ENCODE peak calls at places on chromosome 3, in seven cellular contexts. Z is endothelial cell of umbilical vein, S is fibroblast of pulmonary artery, D is A549, M is PC-9, E is cardiac fibroblast, W is hepatocyte. U is an unnamed sample.

GRCh38 chr3:48919215-48920138 is 835 bp downstream of the ARIH2 start:
- DNase-seq in Z (peak), S (peak), D (peak), M (peak), E (peak), W (peak), U (peak)

GRCh38 chr3:138197058-138197457 is 10.0 kb downstream of the ARMC8 start:
- DNase-seq in Z (peak), S (peak), D (no peak), M (no peak), E (peak), W (peak), U (peak)

GRCh38 chr3:65878831-65879230 is 159.9 kb downstream of the MAGI1 start:
- DNase-seq in Z (no peak), S (no peak), D (no peak), M (no peak), E (no peak), W (no peak), U (no peak)

GRCh38 chr3:129004639-129005295 is 3.7 kb downstream of the EFCC1 start:
- DNase-seq in Z (peak), S (no peak), D (no peak), M (no peak), E (no peak), W (no peak), U (no peak)

GRCh38 chr3:16059081-16059537 is 115.4 kb upstream of the GALNT15 start:
- DNase-seq in Z (no peak), S (no peak), D (no peak), M (no peak), E (peak), W (no peak), U (peak)

GRCh38 chr3:174101244-174101643 is 703.7 kb downstream of the NLGN1 start:
- DNase-seq in Z (no peak), S (no peak), D (no peak), M (peak), E (no peak), W (no peak), U (no peak)

GRCh38 chr3:2247831-2248230 is 149.2 kb downstream of the CNTN4 start:
- DNase-seq in Z (no peak), S (no peak), D (no peak), M (no peak), E (no peak), W (peak), U (no peak)

GRCh38 chr3:190631295-190631694 is 117.4 kb downstream of the IL1RAP start:
- DNase-seq in Z (no peak), S (no peak), D (no peak), M (no peak), E (no peak), W (no peak), U (no peak)

GRCh38 chr3:127371338-127371737 is 83.5 kb upstream of the PRR20G start:
- DNase-seq in Z (no peak), S (no peak), D (no peak), M (no peak), E (no peak), W (no peak), U (no peak)

GRCh38 chr3:119912220-119912619 is 130.3 kb downstream of the NR1I2 start:
- DNase-seq in Z (no peak), S (no peak), D (no peak), M (no peak), E (no peak), W (no peak), U (no peak)

GRCh38 chr3:59074764-59075163 is 24.9 kb upstream of the CFAP20DC start:
- DNase-seq in Z (no peak), S (no peak), D (no peak), M (no peak), E (no peak), W (no peak), U (no peak)
- H3K4me3 ChIP-seq in Z (no peak), S (no peak), D (no peak), M (no peak), E (no peak), W (no peak), U (no peak)

DNA sequence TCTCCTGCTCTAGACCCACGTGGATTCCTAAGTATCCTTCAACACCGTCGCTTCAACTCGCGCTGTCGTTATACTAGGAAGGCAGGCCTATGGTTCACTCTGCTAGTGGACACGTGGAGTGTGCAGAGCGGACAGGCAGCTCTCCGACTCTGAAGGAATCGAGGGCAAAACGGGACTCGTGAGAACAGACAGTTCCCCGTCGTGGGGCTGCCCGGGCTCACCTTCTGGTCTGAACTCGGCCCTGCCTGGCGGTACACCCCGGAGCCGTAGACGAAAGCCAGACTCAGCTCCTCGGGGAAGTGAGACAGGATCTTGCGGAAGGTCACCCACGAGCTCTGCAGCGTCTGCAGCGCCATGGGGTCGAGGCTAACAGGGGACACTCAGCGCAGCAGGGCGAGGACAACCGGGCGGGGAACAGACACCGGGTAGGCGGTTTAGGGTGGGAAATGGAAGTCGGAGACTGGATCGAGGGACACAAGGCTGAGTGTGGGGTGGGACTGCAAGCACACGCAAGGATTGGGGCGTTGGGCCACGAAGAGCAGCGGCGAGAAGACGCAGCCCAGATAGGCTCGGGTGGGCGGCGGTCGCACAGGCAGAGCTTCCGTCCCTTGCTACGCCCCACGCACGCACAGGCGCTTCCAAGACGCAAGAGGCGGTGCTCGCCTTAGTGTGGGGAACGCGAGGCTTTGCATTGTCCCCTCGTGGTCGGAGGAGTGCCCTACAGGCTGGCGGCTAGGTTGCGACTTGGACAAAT is at the start of gene TAMM41:
- DNase-seq in Z (peak), S (peak), D (peak), M (peak), E (peak), W (peak), U (peak)
- TF ChIP-seq CTCF in Z (peak), S (peak), D (peak), M (peak), E (peak), W (peak), U (peak)

DNA sequence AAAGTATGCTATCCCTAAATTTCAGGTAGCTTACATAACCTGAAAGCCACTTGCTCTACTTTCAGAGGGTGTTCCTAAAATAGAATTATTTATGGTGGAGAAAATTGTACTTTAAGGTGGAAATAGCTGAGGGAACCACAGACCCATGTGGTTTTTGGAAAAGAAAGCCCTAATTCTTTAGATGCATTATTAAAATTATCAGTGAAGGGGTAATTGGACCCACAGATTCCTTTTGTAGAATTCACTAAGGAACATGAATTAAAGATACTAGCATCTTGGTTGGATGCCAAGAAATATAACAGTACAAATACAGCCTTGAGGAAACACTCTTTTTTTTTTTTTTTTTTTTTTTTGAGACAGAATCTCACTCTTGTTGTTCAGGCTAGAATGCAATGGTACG is 37.8 kb downstream of the DPPA2 start:
- DNase-seq in Z (no peak), S (no peak), D (no peak), M (no peak), E (peak), W (no peak), U (peak)
- H3K4me3 ChIP-seq in Z (no peak), S (no peak), D (no peak), M (no peak), E (no peak), W (no peak), U (no peak)

DNA sequence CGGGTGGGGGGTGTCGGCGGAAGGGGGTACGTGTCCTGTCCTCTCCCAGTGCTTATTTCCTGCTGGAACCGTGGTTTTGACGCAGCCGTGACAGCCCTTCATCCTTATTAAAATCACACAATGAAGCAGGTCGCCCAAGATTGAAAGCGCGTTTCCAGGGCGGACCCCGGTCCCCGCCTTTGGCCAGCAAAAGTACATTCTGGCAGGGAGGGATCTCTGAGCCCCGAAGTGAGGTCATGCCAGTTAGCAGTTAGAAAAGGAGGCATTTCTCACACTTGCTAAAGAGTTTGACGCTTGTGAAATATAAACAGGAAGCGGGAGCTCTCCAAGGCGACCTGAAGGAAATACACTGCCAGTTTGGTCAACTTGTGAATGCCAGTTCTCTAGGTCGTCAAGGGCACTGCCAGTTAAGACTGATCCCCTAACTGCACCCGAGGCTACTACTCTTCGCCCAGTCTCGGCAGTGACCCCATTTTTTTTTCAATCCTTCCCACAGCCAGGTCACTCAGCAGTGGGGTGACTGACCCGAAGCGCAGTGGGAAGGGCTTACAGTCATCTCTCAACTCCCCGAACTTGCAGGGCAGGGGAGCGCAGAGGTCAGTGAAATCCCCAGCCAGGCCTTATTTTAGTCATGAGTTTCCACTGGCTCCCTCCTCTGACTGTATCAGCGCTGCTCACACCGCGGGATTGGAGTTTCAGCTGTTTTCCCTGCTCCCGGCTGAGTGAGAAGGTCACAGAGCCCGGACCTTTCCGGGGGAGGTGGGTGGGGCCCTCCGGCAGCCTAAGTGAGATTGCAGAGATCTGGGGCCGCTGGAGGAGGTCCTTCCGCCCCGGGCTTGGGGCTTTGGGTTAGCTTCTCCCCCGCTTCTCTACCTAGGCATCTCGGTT is 2.0 kb upstream of the BHLHE40 start:
- DNase-seq in Z (peak), S (peak), D (peak), M (peak), E (peak), W (peak), U (peak)
- TF ChIP-seq CTCF in Z (no peak), S (peak), D (no peak), M (no peak), E (no peak), W (peak), U (peak)

DNA sequence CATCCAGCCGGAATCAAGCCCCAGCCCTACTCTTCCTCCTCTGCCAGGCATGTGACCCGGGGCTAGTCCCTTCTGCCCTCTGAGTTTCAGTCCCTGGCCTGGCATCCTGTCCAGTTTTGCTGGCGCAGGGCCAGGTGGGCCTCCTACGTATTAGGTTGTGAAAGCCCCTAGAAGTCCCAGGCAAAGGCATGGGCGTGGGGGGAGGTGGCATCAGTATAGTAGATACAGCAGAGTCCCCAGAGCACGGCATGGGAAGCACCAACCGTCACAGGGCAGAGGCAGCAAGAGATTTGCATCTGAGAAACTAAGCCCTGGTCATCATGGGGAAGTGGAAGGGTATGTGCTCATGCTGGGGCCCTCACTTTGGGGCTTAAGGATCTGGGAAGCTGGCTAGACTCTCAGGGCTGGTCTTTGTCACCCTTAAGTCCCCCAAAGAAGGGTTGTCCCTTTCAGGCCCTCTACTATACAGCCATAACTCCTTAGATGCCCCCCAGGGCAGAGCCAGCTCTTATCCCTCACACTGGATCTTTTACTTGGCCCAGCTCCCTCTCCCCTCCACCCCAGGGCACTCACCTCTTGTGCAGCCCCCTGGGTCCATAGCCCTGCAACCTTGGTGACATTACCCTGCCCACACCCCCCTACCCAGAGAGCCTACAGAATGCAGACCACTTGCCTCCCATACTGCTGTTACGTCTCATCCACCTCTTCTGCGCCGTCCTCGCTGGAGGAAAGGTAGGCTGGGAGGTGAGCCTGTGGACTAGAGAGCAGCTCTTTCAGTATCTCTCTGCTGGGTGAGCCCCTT is 11.3 kb downstream of the NBEAL2 start:
- DNase-seq in Z (no peak), S (no peak), D (no peak), M (no peak), E (no peak), W (no peak), U (no peak)
- H3K4me3 ChIP-seq in Z (no peak), S (no peak), D (no peak), M (no peak), E (no peak), W (no peak), U (no peak)

GRCh38 chr3:172290457-172290856 is 157.8 kb downstream of the GHSR start:
- DNase-seq in Z (peak), S (no peak), D (no peak), M (no peak), E (no peak), W (no peak), U (no peak)
- TF ChIP-seq CTCF in Z (no peak), S (no peak), D (no peak), M (no peak), E (no peak), W (no peak), U (no peak)

DNA sequence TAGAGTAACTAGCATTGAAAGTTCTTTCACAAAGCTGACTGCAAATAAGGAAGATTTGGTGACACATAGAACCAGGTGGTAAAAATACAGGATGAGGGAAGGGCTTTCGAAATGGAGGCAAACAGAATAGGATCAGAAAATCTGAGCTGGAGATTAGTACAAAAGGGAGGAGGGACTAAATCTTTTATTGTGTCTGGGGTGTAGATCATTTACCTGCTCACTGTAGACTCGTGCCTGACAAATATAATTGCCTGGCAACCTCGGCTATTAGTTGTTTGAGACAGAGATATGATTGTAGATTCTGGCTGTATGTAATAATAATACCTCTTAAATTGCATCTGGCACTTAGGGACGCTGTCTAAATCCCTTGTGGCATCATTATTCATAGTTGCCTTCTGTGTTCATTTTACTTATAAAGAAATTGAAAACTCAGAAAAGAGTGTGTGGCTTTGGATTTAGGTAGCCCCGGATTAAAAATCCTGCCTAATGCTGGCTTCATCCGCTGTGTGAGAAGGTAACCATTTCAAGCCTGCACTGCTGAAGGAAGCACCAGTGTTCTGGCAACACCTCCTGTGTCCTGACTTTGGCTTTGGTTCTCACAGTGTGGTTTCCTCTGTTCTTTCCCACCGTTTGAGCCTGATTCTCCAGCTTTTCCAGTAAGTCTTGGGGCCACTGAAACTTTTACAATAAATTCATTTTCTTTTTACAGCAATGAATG is 25.0 kb upstream of the GPR160 start:
- DNase-seq in Z (no peak), S (no peak), D (no peak), M (no peak), E (no peak), W (peak), U (no peak)
- H3K4me3 ChIP-seq in Z (no peak), S (no peak), D (no peak), M (no peak), E (no peak), W (no peak), U (no peak)

GRCh38 chr3:188349276-188349962 is 195.5 kb downstream of the LPP start:
- DNase-seq in Z (no peak), S (peak), D (no peak), M (no peak), E (peak), W (no peak), U (no peak)
- TF ChIP-seq CTCF in Z (no peak), S (peak), D (no peak), M (no peak), E (no peak), W (peak), U (peak)

GRCh38 chr3:10011644-10012043 is 14.6 kb upstream of the FANCD2 start:
- DNase-seq in Z (no peak), S (no peak), D (no peak), M (no peak), E (peak), W (no peak), U (no peak)
- H3K4me3 ChIP-seq in Z (no peak), S (peak), D (peak), M (peak), E (peak), W (no peak), U (peak)

GRCh38 chr3:72887723-72888545 is at the start of gene GXYLT2:
- DNase-seq in Z (peak), S (peak), D (peak), M (peak), E (peak), W (peak), U (peak)
- TF ChIP-seq CTCF in Z (no peak), S (no peak), D (peak), M (no peak), E (no peak), W (no peak), U (no peak)

U was measured in astrocyte of the spinal cord.